ENCODE peak calls at places on chromosomes 2 and 18, in seven cellular contexts. D is left lung, G is upper lobe of left lung, I is astrocyte, N is colonic mucosa, R is kidney epithelial cell, Y is fibroblast of lung. P is an unnamed sample.

GRCh38 chr2:229153307-229153706 is 117.8 kb downstream of the PID1 start:
- DNase-seq in D (no peak), G (no peak), I (peak; percentile 42), N (peak; percentile 65), R (no peak), Y (no peak), P (no peak)

GRCh38 chr18:48939368-48940097 is 11.2 kb downstream of the SMAD7 start:
- DNase-seq in D (no peak), G (peak; percentile 70), I (peak; percentile 65), N (no peak), R (no peak), Y (peak; percentile 42), P (no peak)

GRCh38 chr18:45384137-45384998 is 230.9 kb upstream of the SLC14A2 start:
- DNase-seq in D (no peak), G (peak; percentile 2), I (peak; percentile 25), N (peak; percentile 66), R (no peak), Y (peak; percentile 53), P (no peak)

GRCh38 chr2:85796046-85796548 is 42.3 kb downstream of the ATOH8 start:
- DNase-seq in D (peak; percentile 28), G (no peak), I (no peak), N (no peak), R (no peak), Y (no peak), P (no peak)

GRCh38 chr2:234286118-234286598 is 210.7 kb downstream of the ARL4C start:
- DNase-seq in D (no peak), G (no peak), I (peak; percentile 93), N (no peak), R (peak; percentile 66), Y (peak; percentile 40), P (peak; percentile 46)

GRCh38 chr18:7512326-7512725 is 54.8 kb upstream of the PTPRM start:
- DNase-seq in D (no peak), G (no peak), I (peak; percentile 3), N (no peak), R (peak; percentile 37), Y (no peak), P (peak; percentile 2)

GRCh38 chr2:48347712-48348111 is 182.2 kb upstream of the STON1 start:
- DNase-seq in D (no peak), G (no peak), I (peak; percentile 23), N (no peak), R (no peak), Y (peak; percentile 39), P (peak; percentile 1)

GRCh38 chr2:159227467-159227866 is 59.0 kb downstream of the WDSUB1 start:
- DNase-seq in D (no peak), G (no peak), I (no peak), N (no peak), R (no peak), Y (no peak), P (no peak)

GRCh38 chr2:179931502-179931901 is 70.1 kb upstream of the ZNF385B start:
- DNase-seq in D (no peak), G (no peak), I (no peak), N (no peak), R (no peak), Y (no peak), P (no peak)

GRCh38 chr2:169683054-169683424 is 11.2 kb downstream of the CFAP210 start:
- DNase-seq in D (no peak), G (no peak), I (peak; percentile 5), N (no peak), R (no peak), Y (no peak), P (no peak)

GRCh38 chr2:239152239-239152915 is 248.4 kb downstream of the HDAC4 start:
- DNase-seq in D (no peak), G (no peak), I (no peak), N (no peak), R (no peak), Y (no peak), P (no peak)

GRCh38 chr2:136116813-136117390 is 1.0 kb downstream of the CXCR4 start:
- DNase-seq in D (peak; percentile 70), G (peak; percentile 92), I (no peak), N (peak; percentile 29), R (no peak), Y (no peak), P (no peak)

GRCh38 chr2:224263571-224264043 is 138.3 kb downstream of the FAM124B start:
- DNase-seq in D (no peak), G (no peak), I (peak; percentile 74), N (no peak), R (no peak), Y (peak; percentile 42), P (peak; percentile 43)

GRCh38 chr2:58289029-58289428 is 47.9 kb upstream of the FANCL start:
- DNase-seq in D (no peak), G (no peak), I (no peak), N (no peak), R (no peak), Y (no peak), P (no peak)

GRCh38 chr2:31138037-31138962 is at the start of gene GALNT14:
- DNase-seq in D (peak; percentile 62), G (peak; percentile 90), I (peak; percentile 10), N (peak; percentile 30), R (no peak), Y (peak; percentile 19), P (no peak)

DNA sequence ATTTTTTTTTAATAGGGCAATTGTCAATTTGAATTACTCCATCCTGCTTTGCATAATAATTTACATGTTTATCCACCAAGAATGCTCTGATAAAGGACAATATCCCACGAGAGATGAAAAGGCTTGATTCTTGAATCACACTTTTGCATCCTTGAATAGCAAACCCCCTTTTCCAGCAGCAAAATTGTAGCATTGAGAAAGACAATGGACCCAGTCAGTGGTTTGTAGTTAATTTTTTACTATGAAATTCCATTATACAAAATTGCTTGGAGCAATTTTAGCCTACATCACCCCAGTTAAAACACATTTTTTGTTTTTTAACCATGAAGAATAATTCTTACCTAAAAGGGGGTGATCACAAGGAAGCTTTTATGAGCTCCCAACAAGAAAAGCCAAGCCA is 255.1 kb downstream of the RND3 start:
- DNase-seq in D (no peak), G (no peak), I (no peak), N (no peak), R (no peak), Y (no peak), P (no peak)
- TF ChIP-seq CTCF in D (no peak), G (no peak), I (no peak), N (no peak), R (no peak), Y (no peak), P (no peak)

GRCh38 chr18:56407631-56408030 is 230.8 kb downstream of the TXNL1 start:
- DNase-seq in D (no peak), G (no peak), I (peak; percentile 8), N (no peak), R (no peak), Y (no peak), P (no peak)
- H3K4me3 ChIP-seq in D (no peak overlapping the region), G (no peak overlapping the region), I (no peak overlapping the region), N (no peak overlapping the region), R (no peak overlapping the region), Y (no peak overlapping the region), P (no peak overlapping the region)

GRCh38 chr2:241724259-241724974 is 10.0 kb upstream of the D2HGDH start:
- DNase-seq in D (no peak), G (no peak), I (no peak), N (no peak), R (no peak), Y (no peak), P (no peak)
- TF ChIP-seq CTCF in D (no peak), G (peak; percentile 15), I (no peak), N (no peak), R (no peak), Y (no peak), P (peak; percentile 17)

GRCh38 chr18:70464343-70465114 is 175.7 kb downstream of the SOCS6 start:
- DNase-seq in D (peak; percentile 82), G (peak; percentile 61), I (peak; percentile 59), N (peak; percentile 81), R (no peak), Y (peak; percentile 73), P (peak; percentile 14)

GRCh38 chr18:70468861-70469570 is 180.2 kb downstream of the SOCS6 start:
- DNase-seq in D (no peak), G (no peak), I (no peak), N (no peak), R (no peak), Y (no peak), P (no peak)

DNA sequence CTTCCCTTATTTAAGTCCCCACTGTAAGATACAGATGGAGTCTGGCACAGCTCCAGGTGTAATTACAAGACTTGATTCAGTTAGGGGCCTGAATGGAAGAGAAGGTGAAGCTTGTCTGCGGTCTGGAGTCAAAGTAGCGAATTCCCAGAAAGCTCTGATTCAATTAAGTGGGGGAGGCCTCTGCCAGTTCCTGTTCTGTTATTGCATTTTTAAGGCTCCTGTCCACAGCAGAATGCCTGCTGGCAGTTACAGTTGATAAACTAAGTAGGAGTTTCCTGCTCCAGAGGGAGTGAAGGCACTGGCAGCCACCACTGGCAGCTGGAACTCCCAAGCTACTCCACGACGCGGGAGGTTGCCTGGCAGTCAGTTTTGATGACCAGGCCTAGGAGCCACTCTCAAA is 181.1 kb downstream of the SOCS6 start:
- DNase-seq in D (no peak), G (no peak), I (peak; percentile 53), N (no peak), R (peak; percentile 31), Y (no peak), P (no peak)
- H3K4me3 ChIP-seq in D (no peak overlapping the region), G (no peak overlapping the region), I (no peak overlapping the region), N (no peak overlapping the region), R (no peak overlapping the region), Y (no peak overlapping the region), P (no peak overlapping the region)